ENCODE peak calls at places on chromosome 7, in six cellular contexts. A is neuronal stem cell, F is H9, J is IMR-90, T is H1, S is trophoblast cell. C is an unnamed sample.

GRCh38 chr7:12888727-12889126 is 201.3 kb downstream of the ARL4A start:
- DNase-seq in A (no peak), F (no peak), J (peak; percentile 66), T (no peak), S (no peak), C (peak; percentile 45)

GRCh38 chr7:74430961-74431466 is 22.7 kb upstream of the GTF2IRD1 start:
- DNase-seq in A (no peak), F (peak; percentile 58), J (no peak), T (peak; percentile 67), S (no peak), C (no peak)

GRCh38 chr7:30281263-30281662 is 3.1 kb upstream of the ZNRF2 start:
- DNase-seq in A (no peak), F (peak; percentile 38), J (no peak), T (no peak), S (no peak), C (no peak)

GRCh38 chr7:47458057-47458456 is 123.9 kb downstream of the TNS3 start:
- DNase-seq in A (no peak), F (no peak), J (peak; percentile 99), T (no peak), S (no peak), C (peak; percentile 91)

GRCh38 chr7:40133561-40134427 is 628 bp downstream of the MPLKIP start:
- DNase-seq in A (no peak), F (no peak), J (peak; percentile 4), T (peak; percentile 3), S (peak; percentile 6), C (peak; percentile 44)

GRCh38 chr7:70630647-70631457 is 501.1 kb upstream of the GALNT17 start:
- DNase-seq in A (no peak), F (no peak), J (peak; percentile 66), T (no peak), S (no peak), C (peak; percentile 27)

GRCh38 chr7:73521636-73522080 is 435 bp downstream of the BAZ1B start:
- DNase-seq in A (peak; percentile 54), F (peak; percentile 55), J (peak; percentile 20), T (peak; percentile 75), S (peak; percentile 21), C (peak; percentile 61)

GRCh38 chr7:130942211-130942964 is 208.4 kb upstream of the KLF14 start:
- DNase-seq in A (no peak), F (no peak), J (peak; percentile 86), T (no peak), S (peak; percentile 59), C (peak; percentile 77)

GRCh38 chr7:96676901-96677300 is 32.7 kb downstream of the SEM1 start:
- DNase-seq in A (no peak), F (no peak), J (no peak), T (no peak), S (no peak), C (no peak)

GRCh38 chr7:128906001-128906765 is 4.3 kb downstream of the KCP start:
- DNase-seq in A (no peak), F (peak; percentile 16), J (no peak), T (no peak), S (no peak), C (no peak)

GRCh38 chr7:21611129-21611528 is 68.3 kb downstream of the DNAH11 start:
- DNase-seq in A (no peak), F (no peak), J (no peak), T (no peak), S (no peak), C (no peak)

GRCh38 chr7:128739990-128740682 is 977 bp downstream of the CALU start:
- DNase-seq in A (no peak), F (no peak), J (no peak), T (no peak), S (no peak), C (no peak)

GRCh38 chr7:90839892-90840291 is 243.8 kb downstream of the CDK14 start:
- DNase-seq in A (no peak), F (no peak), J (no peak), T (no peak), S (no peak), C (no peak)

GRCh38 chr7:152851881-152852417 is 92.4 kb downstream of the ACTR3B start:
- DNase-seq in A (no peak), F (no peak), J (no peak), T (peak; percentile 34), S (no peak), C (no peak)

GRCh38 chr7:69364814-69365587 is 233.3 kb upstream of the AUTS2 start:
- DNase-seq in A (no peak), F (no peak), J (no peak), T (no peak), S (no peak), C (no peak)

GRCh38 chr7:66152538-66153191 is 38.0 kb downstream of the CRCP start:
- DNase-seq in A (peak; percentile 14), F (peak; percentile 74), J (peak; percentile 34), T (peak; percentile 49), S (no peak), C (peak; percentile 68)

GRCh38 chr7:21051865-21052264 is 265.2 kb upstream of the SP8 start:
- DNase-seq in A (no peak), F (no peak), J (no peak), T (no peak), S (no peak), C (no peak)

GRCh38 chr7:139566736-139567646 is 43.5 kb downstream of the CLEC2L start:
- DNase-seq in A (no peak), F (no peak), J (no peak), T (no peak), S (no peak), C (no peak)

GRCh38 chr7:47852330-47853245 is 95.7 kb downstream of the PKD1L1 start:
- DNase-seq in A (no peak), F (peak; percentile 66), J (no peak), T (peak; percentile 52), S (no peak), C (no peak)

GRCh38 chr7:47308808-47309207 is 273.1 kb downstream of the TNS3 start:
- DNase-seq in A (no peak), F (no peak), J (no peak), T (peak; percentile 17), S (no peak), C (no peak)

GRCh38 chr7:144834516-144835165 is 1.2 kb downstream of the TPK1 start:
- DNase-seq in A (no peak), F (no peak), J (no peak), T (no peak), S (peak; percentile 32), C (no peak)

GRCh38 chr7:107742678-107743566 is 1.0 kb upstream of the CBLL1 start:
- DNase-seq in A (peak; percentile 8), F (peak; percentile 84), J (no peak), T (no peak), S (no peak), C (no peak)

GRCh38 chr7:6142871-6143380 is 111.8 kb downstream of the ANKRD61 start:
- DNase-seq in A (no peak), F (no peak), J (no peak), T (no peak), S (no peak), C (no peak)

GRCh38 chr7:44964831-44965440 is 13.9 kb downstream of the MYO1G start:
- DNase-seq in A (no peak), F (no peak), J (no peak), T (peak; percentile 51), S (no peak), C (no peak)

GRCh38 chr7:123537026-123537642 is 2.7 kb upstream of the IQUB start:
- DNase-seq in A (no peak), F (no peak), J (peak; percentile 22), T (no peak), S (no peak), C (peak; percentile 49)

GRCh38 chr7:16804674-16805439 is at the start of gene AGR2:
- DNase-seq in A (no peak), F (no peak), J (peak; percentile 42), T (no peak), S (no peak), C (no peak)

GRCh38 chr7:48841750-48842149 is 82.6 kb upstream of the CDC14C start:
- DNase-seq in A (no peak), F (no peak), J (no peak), T (no peak), S (no peak), C (no peak)

GRCh38 chr7:13240349-13240748 is 552.9 kb downstream of the ARL4A start:
- DNase-seq in A (no peak), F (peak; percentile 31), J (peak; percentile 51), T (no peak), S (peak; percentile 33), C (peak; percentile 61)

GRCh38 chr7:121500659-121501058 is 104.6 kb upstream of the FAM3C start:
- DNase-seq in A (no peak), F (no peak), J (no peak), T (no peak), S (no peak), C (no peak)

GRCh38 chr7:1022801-1023465 is 21.4 kb upstream of the GPR146 start:
- DNase-seq in A (no peak), F (no peak), J (no peak), T (no peak), S (no peak), C (no peak)
- H4K91ac ChIP-seq in A (no peak overlapping the region), F (no peak overlapping the region), J (no peak overlapping the region), T (no peak overlapping the region), S (no peak overlapping the region), C (no peak overlapping the region)

DNA sequence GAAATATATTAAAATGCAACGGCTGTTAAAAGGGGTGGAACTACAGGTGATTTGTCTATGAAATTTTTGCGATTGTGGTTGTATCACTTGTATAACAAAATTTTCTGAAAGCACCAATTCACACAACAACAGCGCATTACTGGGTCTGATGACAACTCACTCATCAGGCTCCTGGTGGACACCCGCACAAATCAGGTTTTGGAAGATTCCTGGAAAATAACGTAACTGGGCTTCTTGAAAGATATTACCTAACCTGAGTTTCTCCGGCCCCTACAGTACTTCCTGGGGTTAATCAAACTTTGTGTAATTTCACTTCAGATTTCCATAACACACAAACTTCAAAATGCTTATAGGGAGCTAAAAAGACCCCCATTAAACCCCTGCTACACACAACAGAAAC is 7.6 kb downstream of the SNX8 start:
- DNase-seq in A (no peak), F (no peak), J (no peak), T (no peak), S (peak; percentile 79), C (no peak)
- H4K91ac ChIP-seq in A (no peak overlapping the region), F (no peak overlapping the region), J (no peak overlapping the region), T (no peak overlapping the region), S (no peak overlapping the region), C (no peak overlapping the region)

GRCh38 chr7:149595078-149595477 is 97.5 kb upstream of the ZNF746 start:
- DNase-seq in A (no peak), F (no peak), J (no peak), T (no peak), S (no peak), C (no peak)
- H4K91ac ChIP-seq in A (no peak overlapping the region), F (no peak overlapping the region), J (no peak overlapping the region), T (no peak overlapping the region), S (no peak overlapping the region), C (no peak overlapping the region)

GRCh38 chr7:94683066-94683465 is 27.1 kb upstream of the SGCE start:
- DNase-seq in A (no peak), F (no peak), J (no peak), T (no peak), S (no peak), C (no peak)
- H4K91ac ChIP-seq in A (no peak overlapping the region), F (no peak overlapping the region), J (no peak overlapping the region), T (no peak overlapping the region), S (no peak overlapping the region), C (no peak overlapping the region)